ENCODE peak calls at places on chromosomes 6 and 20, in six cellular contexts. One of them, this sample, is unnamed.

GRCh38 chr20:17262786-17263185 is 35.9 kb downstream of the PCSK2 start:
- DNase-seq in AG04450: no peak
- DNase-seq in coronary artery: no peak
- DNase-seq in nephron progenitor cell: no peak
- DNase-seq in fibroblast of mammary gland: no peak
- DNase-seq in mammary epithelial cell: no peak
- DNase-seq in this sample: no peak

GRCh38 chr6:37205189-37205996 is 35.4 kb downstream of the PIM1 start:
- DNase-seq in AG04450: no peak
- DNase-seq in coronary artery: no peak
- DNase-seq in nephron progenitor cell: no peak
- DNase-seq in fibroblast of mammary gland: no peak
- DNase-seq in mammary epithelial cell: no peak
- DNase-seq in this sample: no peak

GRCh38 chr20:46406986-46407670 is 713 bp upstream of the ELMO2 start:
- DNase-seq in AG04450: no peak
- DNase-seq in coronary artery: peak
- DNase-seq in nephron progenitor cell: peak
- DNase-seq in fibroblast of mammary gland: no peak
- DNase-seq in mammary epithelial cell: peak
- DNase-seq in this sample: no peak

GRCh38 chr20:10217517-10218410 is 866 bp upstream of the SNAP25 start:
- DNase-seq in AG04450: peak
- DNase-seq in coronary artery: peak
- DNase-seq in nephron progenitor cell: peak
- DNase-seq in fibroblast of mammary gland: peak
- DNase-seq in mammary epithelial cell: peak
- DNase-seq in this sample: peak

GRCh38 chr6:135117413-135117968 is 62.9 kb upstream of the HBS1L start:
- DNase-seq in AG04450: no peak
- DNase-seq in coronary artery: no peak
- DNase-seq in nephron progenitor cell: no peak
- DNase-seq in fibroblast of mammary gland: no peak
- DNase-seq in mammary epithelial cell: no peak
- DNase-seq in this sample: no peak

GRCh38 chr20:57830515-57830895 is 120.7 kb upstream of the PMEPA1 start:
- DNase-seq in AG04450: no peak
- DNase-seq in coronary artery: no peak
- DNase-seq in nephron progenitor cell: no peak
- DNase-seq in fibroblast of mammary gland: no peak
- DNase-seq in mammary epithelial cell: no peak
- DNase-seq in this sample: no peak

GRCh38 chr6:69835414-69836179 is 30.8 kb upstream of the COL19A1 start:
- DNase-seq in AG04450: peak
- DNase-seq in coronary artery: no peak
- DNase-seq in nephron progenitor cell: peak
- DNase-seq in fibroblast of mammary gland: peak
- DNase-seq in mammary epithelial cell: peak
- DNase-seq in this sample: peak

GRCh38 chr6:52571099-52571755 is 5.6 kb downstream of the TRAM2 start:
- DNase-seq in AG04450: no peak
- DNase-seq in coronary artery: no peak
- DNase-seq in nephron progenitor cell: peak
- DNase-seq in fibroblast of mammary gland: no peak
- DNase-seq in mammary epithelial cell: no peak
- DNase-seq in this sample: no peak

GRCh38 chr20:43384321-43384940 is 73.3 kb upstream of the SRSF6 start:
- DNase-seq in AG04450: no peak
- DNase-seq in coronary artery: no peak
- DNase-seq in nephron progenitor cell: no peak
- DNase-seq in fibroblast of mammary gland: no peak
- DNase-seq in mammary epithelial cell: no peak
- DNase-seq in this sample: no peak

GRCh38 chr6:35522660-35523658 is 10.3 kb upstream of the TULP1 start:
- DNase-seq in AG04450: no peak
- DNase-seq in coronary artery: no peak
- DNase-seq in nephron progenitor cell: peak
- DNase-seq in fibroblast of mammary gland: peak
- DNase-seq in mammary epithelial cell: peak
- DNase-seq in this sample: no peak

GRCh38 chr6:49849121-49849907 is 17.0 kb downstream of the CRISP1 start:
- DNase-seq in AG04450: peak
- DNase-seq in coronary artery: no peak
- DNase-seq in nephron progenitor cell: peak
- DNase-seq in fibroblast of mammary gland: peak
- DNase-seq in mammary epithelial cell: peak
- DNase-seq in this sample: peak

GRCh38 chr6:170347975-170348374 is 41.4 kb downstream of the FAM120B start:
- DNase-seq in AG04450: no peak
- DNase-seq in coronary artery: no peak
- DNase-seq in nephron progenitor cell: no peak
- DNase-seq in fibroblast of mammary gland: no peak
- DNase-seq in mammary epithelial cell: no peak
- DNase-seq in this sample: no peak

GRCh38 chr6:137852811-137853210 is 14.2 kb upstream of the TNFAIP3 start:
- DNase-seq in AG04450: no peak
- DNase-seq in coronary artery: no peak
- DNase-seq in nephron progenitor cell: no peak
- DNase-seq in fibroblast of mammary gland: no peak
- DNase-seq in mammary epithelial cell: no peak
- DNase-seq in this sample: no peak

GRCh38 chr6:154229796-154230195 is 126.8 kb downstream of the IPCEF1 start:
- DNase-seq in AG04450: no peak
- DNase-seq in coronary artery: no peak
- DNase-seq in nephron progenitor cell: no peak
- DNase-seq in fibroblast of mammary gland: no peak
- DNase-seq in mammary epithelial cell: no peak
- DNase-seq in this sample: no peak

GRCh38 chr20:59210186-59210585 is 46.6 kb downstream of the ZNF831 start:
- DNase-seq in AG04450: no peak
- DNase-seq in coronary artery: no peak
- DNase-seq in nephron progenitor cell: no peak
- DNase-seq in fibroblast of mammary gland: no peak
- DNase-seq in mammary epithelial cell: no peak
- DNase-seq in this sample: no peak

GRCh38 chr6:31462964-31463940 is 34.7 kb upstream of the MICB start:
- DNase-seq in AG04450: no peak
- DNase-seq in coronary artery: peak
- DNase-seq in nephron progenitor cell: peak
- DNase-seq in fibroblast of mammary gland: peak
- DNase-seq in mammary epithelial cell: peak
- DNase-seq in this sample: no peak

GRCh38 chr6:85641522-85641915 is 1.2 kb downstream of the SYNCRIP start:
- DNase-seq in AG04450: no peak
- DNase-seq in coronary artery: no peak
- DNase-seq in nephron progenitor cell: no peak
- DNase-seq in fibroblast of mammary gland: peak
- DNase-seq in mammary epithelial cell: peak
- DNase-seq in this sample: no peak

GRCh38 chr6:53410508-53411258 is 61.9 kb upstream of the ELOVL5 start:
- DNase-seq in AG04450: no peak
- DNase-seq in coronary artery: no peak
- DNase-seq in nephron progenitor cell: no peak
- DNase-seq in fibroblast of mammary gland: peak
- DNase-seq in mammary epithelial cell: peak
- DNase-seq in this sample: no peak

GRCh38 chr6:78462728-78463127 is 404.6 kb upstream of the IRAK1BP1 start:
- DNase-seq in AG04450: no peak
- DNase-seq in coronary artery: no peak
- DNase-seq in nephron progenitor cell: no peak
- DNase-seq in fibroblast of mammary gland: no peak
- DNase-seq in mammary epithelial cell: no peak
- DNase-seq in this sample: no peak

GRCh38 chr6:4853782-4854511 is 77.7 kb downstream of the CDYL start:
- DNase-seq in AG04450: no peak
- DNase-seq in coronary artery: no peak
- DNase-seq in nephron progenitor cell: no peak
- DNase-seq in fibroblast of mammary gland: peak
- DNase-seq in mammary epithelial cell: peak
- DNase-seq in this sample: no peak

GRCh38 chr6:56767435-56767834 is 124.7 kb upstream of the DST start:
- DNase-seq in AG04450: no peak
- DNase-seq in coronary artery: no peak
- DNase-seq in nephron progenitor cell: no peak
- DNase-seq in fibroblast of mammary gland: no peak
- DNase-seq in mammary epithelial cell: no peak
- DNase-seq in this sample: no peak

GRCh38 chr6:56770011-56770520 is 127.4 kb upstream of the DST start:
- DNase-seq in AG04450: no peak
- DNase-seq in coronary artery: no peak
- DNase-seq in nephron progenitor cell: no peak
- DNase-seq in fibroblast of mammary gland: no peak
- DNase-seq in mammary epithelial cell: no peak
- DNase-seq in this sample: no peak

GRCh38 chr6:56766139-56766805 is 123.6 kb upstream of the DST start:
- DNase-seq in AG04450: no peak
- DNase-seq in coronary artery: no peak
- DNase-seq in nephron progenitor cell: no peak
- DNase-seq in fibroblast of mammary gland: no peak
- DNase-seq in mammary epithelial cell: no peak
- DNase-seq in this sample: no peak

GRCh38 chr6:56766806-56767178 is 124.1 kb upstream of the DST start:
- DNase-seq in AG04450: peak
- DNase-seq in coronary artery: no peak
- DNase-seq in nephron progenitor cell: no peak
- DNase-seq in fibroblast of mammary gland: peak
- DNase-seq in mammary epithelial cell: peak
- DNase-seq in this sample: peak

DNA sequence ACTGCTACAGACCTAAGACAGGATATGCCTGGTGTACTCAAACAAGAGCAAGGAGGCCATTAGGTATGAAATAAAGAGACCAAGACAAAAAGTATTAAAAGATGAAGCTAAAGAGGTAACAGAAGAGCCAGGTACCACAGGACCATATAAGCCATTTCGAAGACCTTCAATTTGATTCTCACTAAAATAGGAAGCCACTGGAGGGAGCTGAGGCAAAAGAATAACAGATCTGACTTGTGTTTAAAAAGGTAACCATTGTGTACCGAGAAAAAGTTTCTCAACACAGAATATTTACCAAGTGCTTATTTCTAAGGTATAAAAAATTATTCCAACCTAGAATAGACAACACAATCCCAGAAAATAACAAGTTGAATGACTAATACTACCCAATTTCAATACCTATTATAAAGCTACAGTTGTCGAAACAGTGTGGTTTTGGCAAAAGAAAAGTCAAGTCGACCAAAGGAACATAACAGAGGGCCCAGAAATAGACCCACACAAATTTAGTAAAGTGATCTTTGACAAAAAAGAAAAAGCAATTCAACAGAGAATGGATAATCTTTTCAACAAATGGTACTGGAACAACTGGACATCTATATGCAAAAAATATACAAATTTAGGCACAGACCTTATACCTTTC is 125.3 kb upstream of the DST start:
- DNase-seq in AG04450: no peak
- DNase-seq in coronary artery: no peak
- DNase-seq in nephron progenitor cell: no peak
- DNase-seq in fibroblast of mammary gland: no peak
- DNase-seq in mammary epithelial cell: no peak
- DNase-seq in this sample: no peak
- TF ChIP-seq CTCF in AG04450: peak
- TF ChIP-seq CTCF in coronary artery: no peak
- TF ChIP-seq CTCF in nephron progenitor cell: no peak
- TF ChIP-seq CTCF in fibroblast of mammary gland: peak
- TF ChIP-seq CTCF in mammary epithelial cell: no peak
- TF ChIP-seq CTCF in this sample: no peak

DNA sequence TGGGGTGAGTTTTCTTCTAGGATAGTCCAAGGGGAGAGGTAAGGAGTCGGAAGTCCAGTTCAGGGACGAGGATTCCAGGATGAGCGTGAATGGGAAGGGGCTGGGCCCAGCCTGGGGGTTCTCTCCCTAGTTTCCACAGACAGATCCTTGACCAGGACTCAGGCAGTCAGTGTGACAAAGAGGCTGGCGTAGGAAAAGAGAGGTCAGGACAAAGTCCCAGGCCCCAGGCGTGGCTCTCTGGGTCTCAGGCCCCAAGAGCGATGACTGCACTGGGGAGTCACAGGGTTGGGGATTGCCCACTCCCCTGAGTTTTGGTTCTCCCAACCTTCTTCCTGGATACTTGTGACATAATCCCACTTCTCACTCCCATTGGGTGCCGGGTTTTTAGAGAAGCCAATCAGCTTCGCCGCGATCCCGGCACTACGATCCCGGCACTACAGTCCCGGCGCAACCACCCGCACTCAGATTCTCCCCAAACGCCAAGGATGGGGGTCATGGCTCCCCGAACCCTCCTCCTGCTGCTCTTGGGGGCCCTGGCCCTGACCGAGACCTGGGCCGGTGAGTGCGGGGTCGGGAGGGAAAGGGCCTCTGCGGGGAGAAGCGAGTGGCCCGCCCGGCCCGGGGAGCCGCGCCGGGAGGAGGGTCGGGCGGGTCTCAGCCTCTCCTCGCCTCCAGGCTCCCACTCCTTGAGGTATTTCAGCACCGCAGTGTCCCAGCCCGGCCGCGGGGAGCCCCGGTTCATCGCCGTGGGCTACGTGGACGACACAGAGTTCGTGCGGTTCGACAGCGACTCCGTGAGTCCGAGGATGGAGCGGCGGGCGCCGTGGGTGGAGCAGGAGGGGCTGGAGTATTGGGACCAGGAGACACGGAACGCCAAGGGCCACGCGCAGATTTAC is 46.2 kb upstream of the TRIM26 start:
- DNase-seq in AG04450: peak
- DNase-seq in coronary artery: peak
- DNase-seq in nephron progenitor cell: peak
- DNase-seq in fibroblast of mammary gland: peak
- DNase-seq in mammary epithelial cell: peak
- DNase-seq in this sample: peak
- TF ChIP-seq CTCF in AG04450: peak
- TF ChIP-seq CTCF in coronary artery: no peak
- TF ChIP-seq CTCF in nephron progenitor cell: no peak
- TF ChIP-seq CTCF in fibroblast of mammary gland: peak
- TF ChIP-seq CTCF in mammary epithelial cell: peak
- TF ChIP-seq CTCF in this sample: peak

DNA sequence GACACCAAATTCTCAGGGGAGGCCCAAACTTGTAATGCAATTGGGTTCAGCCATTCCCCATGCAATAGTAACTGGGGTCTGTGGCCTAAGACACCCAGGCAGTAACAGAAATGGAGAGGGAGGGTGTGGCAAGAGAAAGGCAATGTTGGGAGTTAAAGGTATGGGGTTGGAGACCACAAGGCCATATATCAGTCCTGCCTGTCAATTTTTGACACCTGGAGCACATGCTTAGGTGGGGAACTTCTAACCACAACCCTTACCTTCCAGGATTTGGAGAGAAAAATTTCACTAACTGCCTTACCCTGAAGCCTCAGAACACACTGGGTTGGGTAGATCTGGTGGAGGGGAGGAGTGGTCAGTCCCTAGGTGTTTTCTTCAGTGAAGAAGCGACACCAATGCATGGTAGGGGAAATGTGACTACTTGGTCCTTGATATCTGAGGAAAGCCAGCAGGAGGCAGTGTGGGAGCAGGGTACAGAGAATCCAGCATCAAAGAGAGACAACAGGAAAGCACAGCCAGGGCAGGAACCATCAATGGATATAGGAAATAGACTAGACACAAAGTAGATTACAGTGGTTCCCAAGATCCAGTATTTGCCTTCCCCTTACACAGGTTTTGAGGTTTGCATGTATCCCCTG is 6.8 kb upstream of the USP49 start:
- DNase-seq in AG04450: no peak
- DNase-seq in coronary artery: no peak
- DNase-seq in nephron progenitor cell: no peak
- DNase-seq in fibroblast of mammary gland: peak
- DNase-seq in mammary epithelial cell: no peak
- DNase-seq in this sample: no peak
- TF ChIP-seq CTCF in AG04450: peak
- TF ChIP-seq CTCF in coronary artery: no peak
- TF ChIP-seq CTCF in nephron progenitor cell: peak
- TF ChIP-seq CTCF in fibroblast of mammary gland: peak
- TF ChIP-seq CTCF in mammary epithelial cell: peak
- TF ChIP-seq CTCF in this sample: peak

GRCh38 chr20:13644010-13644409 is 5.3 kb upstream of the TASP1 start:
- DNase-seq in AG04450: no peak
- DNase-seq in coronary artery: no peak
- DNase-seq in nephron progenitor cell: no peak
- DNase-seq in fibroblast of mammary gland: peak
- DNase-seq in mammary epithelial cell: peak
- DNase-seq in this sample: no peak
- TF ChIP-seq CTCF in AG04450: no peak
- TF ChIP-seq CTCF in coronary artery: no peak
- TF ChIP-seq CTCF in nephron progenitor cell: no peak
- TF ChIP-seq CTCF in fibroblast of mammary gland: no peak
- TF ChIP-seq CTCF in mammary epithelial cell: peak
- TF ChIP-seq CTCF in this sample: peak

This sample was measured in AG09309.